ENCODE peak calls at places on chromosome 10, in nine cellular contexts. One of them, this sample, is unnamed.
A peak's percentile ranks its signal among the peaks of the same experiment; 100 is the strongest.

GRCh38 chr10:73182568-73182967 is 14.6 kb downstream of the FAM149B1 start:
- DNase-seq in left ventricle myocardium inferior: no peak
- DNase-seq in endodermal cell: no peak
- DNase-seq in Peyer's patch: no peak
- DNase-seq in lower lobe of right lung: no peak
- DNase-seq in mucosa of descending colon: no peak
- DNase-seq in gastrocnemius medialis: no peak
- DNase-seq in OCI-LY7: no peak
- DNase-seq in fibroblast of lung: peak; percentile 84
- DNase-seq in this sample: no peak

GRCh38 chr10:64115913-64116643 is 594.9 kb downstream of the REEP3 start:
- DNase-seq in left ventricle myocardium inferior: no peak
- DNase-seq in endodermal cell: peak; percentile 82
- DNase-seq in Peyer's patch: peak; percentile 53
- DNase-seq in lower lobe of right lung: no peak
- DNase-seq in mucosa of descending colon: no peak
- DNase-seq in gastrocnemius medialis: no peak
- DNase-seq in OCI-LY7: peak; percentile 4
- DNase-seq in fibroblast of lung: no peak
- DNase-seq in this sample: peak; percentile 50

GRCh38 chr10:14184841-14185500 is 145.8 kb downstream of the FRMD4A start:
- DNase-seq in left ventricle myocardium inferior: no peak
- DNase-seq in endodermal cell: peak; percentile 55
- DNase-seq in Peyer's patch: peak; percentile 70
- DNase-seq in lower lobe of right lung: no peak
- DNase-seq in mucosa of descending colon: no peak
- DNase-seq in gastrocnemius medialis: no peak
- DNase-seq in OCI-LY7: peak; percentile 74
- DNase-seq in fibroblast of lung: peak; percentile 24
- DNase-seq in this sample: no peak

GRCh38 chr10:107031981-107032699 is 132.4 kb downstream of the SORCS1 start:
- DNase-seq in left ventricle myocardium inferior: no peak
- DNase-seq in endodermal cell: no peak
- DNase-seq in Peyer's patch: no peak
- DNase-seq in lower lobe of right lung: no peak
- DNase-seq in mucosa of descending colon: no peak
- DNase-seq in gastrocnemius medialis: no peak
- DNase-seq in OCI-LY7: no peak
- DNase-seq in fibroblast of lung: no peak
- DNase-seq in this sample: peak; percentile 15

GRCh38 chr10:3220853-3221252 is 48.3 kb upstream of the PITRM1 start:
- DNase-seq in left ventricle myocardium inferior: no peak
- DNase-seq in endodermal cell: no peak
- DNase-seq in Peyer's patch: no peak
- DNase-seq in lower lobe of right lung: no peak
- DNase-seq in mucosa of descending colon: no peak
- DNase-seq in gastrocnemius medialis: no peak
- DNase-seq in OCI-LY7: no peak
- DNase-seq in fibroblast of lung: peak; percentile 67
- DNase-seq in this sample: no peak

GRCh38 chr10:121580276-121581116 is 17.7 kb downstream of the FGFR2 start:
- DNase-seq in left ventricle myocardium inferior: no peak
- DNase-seq in endodermal cell: peak; percentile 88
- DNase-seq in Peyer's patch: no peak
- DNase-seq in lower lobe of right lung: no peak
- DNase-seq in mucosa of descending colon: no peak
- DNase-seq in gastrocnemius medialis: no peak
- DNase-seq in OCI-LY7: no peak
- DNase-seq in fibroblast of lung: no peak
- DNase-seq in this sample: no peak

GRCh38 chr10:71015674-71016073 is 127.3 kb upstream of the PCBD1 start:
- DNase-seq in left ventricle myocardium inferior: no peak
- DNase-seq in endodermal cell: no peak
- DNase-seq in Peyer's patch: no peak
- DNase-seq in lower lobe of right lung: no peak
- DNase-seq in mucosa of descending colon: no peak
- DNase-seq in gastrocnemius medialis: no peak
- DNase-seq in OCI-LY7: no peak
- DNase-seq in fibroblast of lung: no peak
- DNase-seq in this sample: no peak

GRCh38 chr10:99430116-99430450 is 341 bp downstream of the GOT1 start:
- DNase-seq in left ventricle myocardium inferior: no peak
- DNase-seq in endodermal cell: no peak
- DNase-seq in Peyer's patch: no peak
- DNase-seq in lower lobe of right lung: no peak
- DNase-seq in mucosa of descending colon: no peak
- DNase-seq in gastrocnemius medialis: peak; percentile 8
- DNase-seq in OCI-LY7: peak; percentile 43
- DNase-seq in fibroblast of lung: peak; percentile 1
- DNase-seq in this sample: no peak

GRCh38 chr10:96299383-96299782 is 4.9 kb upstream of the DNTT start:
- DNase-seq in left ventricle myocardium inferior: no peak
- DNase-seq in endodermal cell: no peak
- DNase-seq in Peyer's patch: no peak
- DNase-seq in lower lobe of right lung: no peak
- DNase-seq in mucosa of descending colon: no peak
- DNase-seq in gastrocnemius medialis: no peak
- DNase-seq in OCI-LY7: peak; percentile 62
- DNase-seq in fibroblast of lung: no peak
- DNase-seq in this sample: no peak

GRCh38 chr10:103114876-103115275 is 78.2 kb downstream of the NT5C2 start:
- DNase-seq in left ventricle myocardium inferior: no peak
- DNase-seq in endodermal cell: no peak
- DNase-seq in Peyer's patch: no peak
- DNase-seq in lower lobe of right lung: no peak
- DNase-seq in mucosa of descending colon: no peak
- DNase-seq in gastrocnemius medialis: no peak
- DNase-seq in OCI-LY7: no peak
- DNase-seq in fibroblast of lung: peak; percentile 11
- DNase-seq in this sample: no peak

GRCh38 chr10:89503633-89504345 is 31.6 kb downstream of the SLC16A12 start:
- DNase-seq in left ventricle myocardium inferior: no peak
- DNase-seq in endodermal cell: no peak
- DNase-seq in Peyer's patch: no peak
- DNase-seq in lower lobe of right lung: no peak
- DNase-seq in mucosa of descending colon: no peak
- DNase-seq in gastrocnemius medialis: no peak
- DNase-seq in OCI-LY7: no peak
- DNase-seq in fibroblast of lung: peak; percentile 62
- DNase-seq in this sample: no peak

GRCh38 chr10:126576336-126576735 is 94.2 kb downstream of the C10orf90 start:
- DNase-seq in left ventricle myocardium inferior: no peak
- DNase-seq in endodermal cell: no peak
- DNase-seq in Peyer's patch: no peak
- DNase-seq in lower lobe of right lung: no peak
- DNase-seq in mucosa of descending colon: no peak
- DNase-seq in gastrocnemius medialis: no peak
- DNase-seq in OCI-LY7: no peak
- DNase-seq in fibroblast of lung: peak; percentile 81
- DNase-seq in this sample: no peak

GRCh38 chr10:21146446-21146789 is 249.3 kb upstream of the NEBL start:
- DNase-seq in left ventricle myocardium inferior: no peak
- DNase-seq in endodermal cell: no peak
- DNase-seq in Peyer's patch: no peak
- DNase-seq in lower lobe of right lung: no peak
- DNase-seq in mucosa of descending colon: no peak
- DNase-seq in gastrocnemius medialis: no peak
- DNase-seq in OCI-LY7: no peak
- DNase-seq in fibroblast of lung: no peak
- DNase-seq in this sample: no peak

GRCh38 chr10:84783909-84784308 is 455.5 kb downstream of the CCSER2 start:
- DNase-seq in left ventricle myocardium inferior: no peak
- DNase-seq in endodermal cell: no peak
- DNase-seq in Peyer's patch: no peak
- DNase-seq in lower lobe of right lung: no peak
- DNase-seq in mucosa of descending colon: no peak
- DNase-seq in gastrocnemius medialis: no peak
- DNase-seq in OCI-LY7: no peak
- DNase-seq in fibroblast of lung: no peak
- DNase-seq in this sample: no peak

GRCh38 chr10:62461120-62461519 is 87.0 kb downstream of the ZNF365 start:
- DNase-seq in left ventricle myocardium inferior: no peak
- DNase-seq in endodermal cell: no peak
- DNase-seq in Peyer's patch: no peak
- DNase-seq in lower lobe of right lung: no peak
- DNase-seq in mucosa of descending colon: no peak
- DNase-seq in gastrocnemius medialis: no peak
- DNase-seq in OCI-LY7: no peak
- DNase-seq in fibroblast of lung: no peak
- DNase-seq in this sample: no peak

GRCh38 chr10:821322-821721 is 110.2 kb downstream of the LARP4B start:
- DNase-seq in left ventricle myocardium inferior: no peak
- DNase-seq in endodermal cell: no peak
- DNase-seq in Peyer's patch: no peak
- DNase-seq in lower lobe of right lung: no peak
- DNase-seq in mucosa of descending colon: no peak
- DNase-seq in gastrocnemius medialis: no peak
- DNase-seq in OCI-LY7: no peak
- DNase-seq in fibroblast of lung: peak; percentile 71
- DNase-seq in this sample: no peak

GRCh38 chr10:84214612-84215235 is 10.6 kb downstream of the LRIT2 start:
- DNase-seq in left ventricle myocardium inferior: no peak
- DNase-seq in endodermal cell: peak; percentile 91
- DNase-seq in Peyer's patch: no peak
- DNase-seq in lower lobe of right lung: no peak
- DNase-seq in mucosa of descending colon: no peak
- DNase-seq in gastrocnemius medialis: no peak
- DNase-seq in OCI-LY7: peak; percentile 52
- DNase-seq in fibroblast of lung: no peak
- DNase-seq in this sample: no peak

GRCh38 chr10:59383908-59384307 is 21.6 kb upstream of the FAM13C start:
- DNase-seq in left ventricle myocardium inferior: no peak
- DNase-seq in endodermal cell: no peak
- DNase-seq in Peyer's patch: no peak
- DNase-seq in lower lobe of right lung: no peak
- DNase-seq in mucosa of descending colon: no peak
- DNase-seq in gastrocnemius medialis: no peak
- DNase-seq in OCI-LY7: no peak
- DNase-seq in fibroblast of lung: no peak
- DNase-seq in this sample: no peak

GRCh38 chr10:108544500-108545120 is 1378.7 kb downstream of the XPNPEP1 start:
- DNase-seq in left ventricle myocardium inferior: peak; percentile 33
- DNase-seq in endodermal cell: peak; percentile 90
- DNase-seq in Peyer's patch: peak; percentile 79
- DNase-seq in lower lobe of right lung: peak; percentile 69
- DNase-seq in mucosa of descending colon: peak; percentile 52
- DNase-seq in gastrocnemius medialis: no peak
- DNase-seq in OCI-LY7: peak; percentile 53
- DNase-seq in fibroblast of lung: peak; percentile 42
- DNase-seq in this sample: peak; percentile 77

DNA sequence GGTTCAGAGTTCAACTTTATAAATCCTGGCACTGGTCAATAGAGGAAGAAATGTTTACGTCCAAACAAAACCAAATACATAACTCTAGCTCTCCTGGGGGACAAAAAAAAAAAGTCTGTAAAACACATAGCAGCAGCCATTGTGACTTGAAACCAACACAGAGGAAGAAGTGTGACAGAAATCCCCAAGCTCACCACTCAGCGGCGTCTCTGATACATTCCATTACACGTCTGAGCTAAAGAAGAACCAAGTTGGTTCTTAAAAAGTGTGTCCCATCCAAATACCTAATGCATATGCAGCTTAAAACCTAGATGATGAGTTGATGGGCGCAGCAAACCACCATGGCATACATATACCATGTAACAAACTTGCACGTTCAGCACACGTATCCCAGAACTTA is 58.3 kb upstream of the NANOS1 start:
- DNase-seq in left ventricle myocardium inferior: no peak
- DNase-seq in endodermal cell: no peak
- DNase-seq in Peyer's patch: no peak
- DNase-seq in lower lobe of right lung: no peak
- DNase-seq in mucosa of descending colon: no peak
- DNase-seq in gastrocnemius medialis: no peak
- DNase-seq in OCI-LY7: no peak
- DNase-seq in fibroblast of lung: no peak
- DNase-seq in this sample: no peak
- TF ChIP-seq CTCF in left ventricle myocardium inferior: peak; percentile 40
- TF ChIP-seq CTCF in endodermal cell: no peak
- TF ChIP-seq CTCF in Peyer's patch: no peak
- TF ChIP-seq CTCF in lower lobe of right lung: no peak
- TF ChIP-seq CTCF in mucosa of descending colon: no peak
- TF ChIP-seq CTCF in gastrocnemius medialis: no peak
- TF ChIP-seq CTCF in OCI-LY7: no peak
- TF ChIP-seq CTCF in fibroblast of lung: no peak
- TF ChIP-seq CTCF in this sample: no peak

DNA sequence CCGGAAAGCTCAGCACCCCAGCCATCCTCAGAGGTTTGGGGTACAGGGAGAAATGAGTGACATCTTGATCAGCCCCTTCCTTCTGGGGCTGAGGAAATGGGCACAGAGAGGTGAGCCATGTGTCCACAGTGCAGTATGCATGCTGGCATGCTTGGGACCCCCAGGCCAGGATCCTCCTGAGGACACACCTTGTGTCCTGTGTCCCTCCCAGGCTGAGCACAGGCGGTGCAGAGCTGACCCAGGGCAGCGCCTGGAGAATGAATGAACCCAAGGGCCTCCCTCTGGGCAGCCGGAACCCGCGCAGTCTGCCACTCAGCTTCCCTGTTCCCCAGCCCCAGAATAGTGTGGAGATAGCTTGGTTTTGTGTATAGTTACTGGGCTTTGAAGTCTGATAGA is 118.8 kb downstream of the ZMIZ1 start:
- DNase-seq in left ventricle myocardium inferior: no peak
- DNase-seq in endodermal cell: no peak
- DNase-seq in Peyer's patch: no peak
- DNase-seq in lower lobe of right lung: no peak
- DNase-seq in mucosa of descending colon: no peak
- DNase-seq in gastrocnemius medialis: no peak
- DNase-seq in OCI-LY7: no peak
- DNase-seq in fibroblast of lung: no peak
- DNase-seq in this sample: no peak
- H3K4me1 ChIP-seq in left ventricle myocardium inferior: peaks cover 100% of the 10 kb centered on the region
- H3K4me1 ChIP-seq in endodermal cell: peaks cover 8% of the 10 kb centered on the region
- H3K4me1 ChIP-seq in Peyer's patch: no peaks in the 10 kb centered on the region
- H3K4me1 ChIP-seq in lower lobe of right lung: peaks cover 100% of the 10 kb centered on the region
- H3K4me1 ChIP-seq in mucosa of descending colon: peaks cover 58% of the 10 kb centered on the region
- H3K4me1 ChIP-seq in gastrocnemius medialis: peaks cover 54% of the 10 kb centered on the region
- H3K4me1 ChIP-seq in OCI-LY7: peaks cover 24% of the 10 kb centered on the region
- H3K4me1 ChIP-seq in fibroblast of lung: peaks cover 58% of the 10 kb centered on the region
- H3K4me1 ChIP-seq in this sample: peaks cover 70% of the 10 kb centered on the region

DNA sequence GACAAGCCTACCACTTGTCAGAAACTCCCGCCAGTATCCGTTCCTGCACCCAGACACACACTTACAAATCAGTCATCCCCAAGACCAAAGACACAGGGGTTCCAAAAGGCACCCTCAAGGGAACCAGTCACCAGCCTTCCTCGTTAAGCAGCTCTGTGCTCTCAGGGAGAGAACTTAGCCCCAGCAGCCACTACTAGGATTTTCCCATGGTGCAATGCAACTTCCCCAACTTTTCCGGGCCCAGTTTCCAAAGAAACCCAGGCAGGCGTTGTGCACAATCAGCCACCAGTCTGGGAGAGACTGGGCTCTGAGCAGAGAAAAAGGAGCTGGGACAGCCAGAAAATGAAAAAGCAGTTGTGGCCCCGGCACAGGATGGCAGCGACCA is 1.2 kb downstream of the DLG5 start:
- DNase-seq in left ventricle myocardium inferior: no peak
- DNase-seq in endodermal cell: no peak
- DNase-seq in Peyer's patch: no peak
- DNase-seq in lower lobe of right lung: no peak
- DNase-seq in mucosa of descending colon: no peak
- DNase-seq in gastrocnemius medialis: no peak
- DNase-seq in OCI-LY7: no peak
- DNase-seq in fibroblast of lung: peak; percentile 45
- DNase-seq in this sample: no peak
- TF ChIP-seq CTCF in left ventricle myocardium inferior: no peak
- TF ChIP-seq CTCF in endodermal cell: no peak
- TF ChIP-seq CTCF in Peyer's patch: no peak
- TF ChIP-seq CTCF in lower lobe of right lung: no peak
- TF ChIP-seq CTCF in mucosa of descending colon: no peak
- TF ChIP-seq CTCF in gastrocnemius medialis: no peak
- TF ChIP-seq CTCF in OCI-LY7: no peak
- TF ChIP-seq CTCF in fibroblast of lung: no peak
- TF ChIP-seq CTCF in this sample: no peak

GRCh38 chr10:86870679-86871078 is 86.7 kb downstream of the MMRN2 start:
- DNase-seq in left ventricle myocardium inferior: no peak
- DNase-seq in endodermal cell: no peak
- DNase-seq in Peyer's patch: no peak
- DNase-seq in lower lobe of right lung: no peak
- DNase-seq in mucosa of descending colon: no peak
- DNase-seq in gastrocnemius medialis: no peak
- DNase-seq in OCI-LY7: no peak
- DNase-seq in fibroblast of lung: no peak
- DNase-seq in this sample: no peak
- H3K4me1 ChIP-seq in left ventricle myocardium inferior: peaks cover 58% of the 10 kb centered on the region
- H3K4me1 ChIP-seq in endodermal cell: peaks cover 6% of the 10 kb centered on the region
- H3K4me1 ChIP-seq in Peyer's patch: no peaks in the 10 kb centered on the region
- H3K4me1 ChIP-seq in lower lobe of right lung: peaks cover 13% of the 10 kb centered on the region
- H3K4me1 ChIP-seq in mucosa of descending colon: peaks cover 4% of the 10 kb centered on the region
- H3K4me1 ChIP-seq in gastrocnemius medialis: peaks cover 19% of the 10 kb centered on the region
- H3K4me1 ChIP-seq in OCI-LY7: no peaks in the 10 kb centered on the region
- H3K4me1 ChIP-seq in fibroblast of lung: peaks cover 4% of the 10 kb centered on the region
- H3K4me1 ChIP-seq in this sample: peaks cover 5% of the 10 kb centered on the region